ENCODE peak calls at places on chromosome 19, in eight cellular contexts. V is stimulated activated CD8-positive, alpha-beta memory T cell treated with anti-CD3 and anti-CD28 coated beads, Interleukin-4, amount 100 ng/mL, for 4 hours; I is left ventricle myocardium inferior; Q is RWPE1; T is HT1080; Z is adipocyte; S is stimulated activated naive CD8-positive, alpha-beta T cell treated with anti-CD3 and anti-CD28 coated beads, Interleukin-15, Interleukin-2, amounts not matched to agents 100 U/mL and 50 U/mL, for 24 hours; H is GM20000. K is an unnamed sample.

GRCh38 chr19:35292986-35293732 is 1.2 kb downstream of the MAG start:
- DNase-seq in V (no peak), I (no peak), Q (no peak), T (no peak), Z (no peak), S (no peak), H (no peak), K (no peak)

GRCh38 chr19:6737284-6737872 is at the start of gene GPR108:
- DNase-seq in V (peak), I (peak), Q (peak), T (peak), Z (peak), S (peak), H (peak), K (peak)

GRCh38 chr19:11142528-11143171 is 12.9 kb downstream of the SPC24 start:
- DNase-seq in V (no peak), I (peak), Q (peak), T (peak), Z (peak), S (no peak), H (no peak), K (no peak)

GRCh38 chr19:49581007-49581508 is at the start of gene PRRG2:
- DNase-seq in V (no peak), I (no peak), Q (no peak), T (no peak), Z (no peak), S (no peak), H (no peak), K (no peak)

GRCh38 chr19:30263719-30264440 is 108.3 kb upstream of the ZNF536 start:
- DNase-seq in V (no peak), I (no peak), Q (no peak), T (no peak), Z (no peak), S (no peak), H (no peak), K (no peak)

GRCh38 chr19:28556371-28556770 is 656.6 kb downstream of the UQCRFS1 start:
- DNase-seq in V (no peak), I (no peak), Q (no peak), T (no peak), Z (no peak), S (no peak), H (no peak), K (no peak)

GRCh38 chr19:12792048-12792852 is 964 bp downstream of the JUNB start:
- DNase-seq in V (peak), I (peak), Q (no peak), T (peak), Z (peak), S (peak), H (peak), K (peak)

GRCh38 chr19:49832556-49832955 is 14.5 kb downstream of the MED25 start:
- DNase-seq in V (no peak), I (no peak), Q (no peak), T (peak), Z (no peak), S (no peak), H (no peak), K (no peak)

GRCh38 chr19:33720155-33720493 is 76.5 kb upstream of the KCTD15 start:
- DNase-seq in V (no peak), I (no peak), Q (no peak), T (no peak), Z (no peak), S (no peak), H (no peak), K (no peak)

GRCh38 chr19:33234092-33234491 is 8.4 kb upstream of the SLC7A10 start:
- DNase-seq in V (no peak), I (no peak), Q (no peak), T (no peak), Z (no peak), S (no peak), H (no peak), K (no peak)

GRCh38 chr19:6516018-6516658 is 14.0 kb upstream of the TUBB4A start:
- DNase-seq in V (peak), I (peak), Q (peak), T (peak), Z (peak), S (peak), H (peak), K (peak)

GRCh38 chr19:3272952-3273351 is 48.5 kb downstream of the CELF5 start:
- DNase-seq in V (no peak), I (no peak), Q (no peak), T (no peak), Z (no peak), S (no peak), H (no peak), K (no peak)

GRCh38 chr19:34686455-34686854 is 9.0 kb downstream of the ZNF302 start:
- DNase-seq in V (no peak), I (no peak), Q (no peak), T (no peak), Z (no peak), S (no peak), H (no peak), K (no peak)

GRCh38 chr19:30421571-30421970 is 49.4 kb downstream of the ZNF536 start:
- DNase-seq in V (no peak), I (no peak), Q (no peak), T (no peak), Z (no peak), S (no peak), H (no peak), K (no peak)

GRCh38 chr19:1261512-1261862 is 7.6 kb upstream of the CIRBP start:
- DNase-seq in V (no peak), I (no peak), Q (no peak), T (peak), Z (peak), S (peak), H (no peak), K (peak)

GRCh38 chr19:29967623-29968022 is 25.6 kb downstream of the URI1 start:
- DNase-seq in V (no peak), I (no peak), Q (no peak), T (no peak), Z (peak), S (no peak), H (no peak), K (no peak)

GRCh38 chr19:2731181-2732117 is 8.4 kb downstream of the SLC39A3 start:
- DNase-seq in V (no peak), I (no peak), Q (no peak), T (no peak), Z (no peak), S (no peak), H (no peak), K (peak)

GRCh38 chr19:3969435-3970312 is 1.2 kb downstream of the DAPK3 start:
- DNase-seq in V (no peak), I (no peak), Q (peak), T (peak), Z (peak), S (no peak), H (no peak), K (no peak)

GRCh38 chr19:1851581-1852293 is 3.5 kb upstream of the REXO1 start:
- DNase-seq in V (peak), I (no peak), Q (no peak), T (no peak), Z (no peak), S (peak), H (peak), K (no peak)

GRCh38 chr19:30696514-30696913 is 324.3 kb downstream of the ZNF536 start:
- DNase-seq in V (no peak), I (no peak), Q (no peak), T (peak), Z (no peak), S (peak), H (no peak), K (peak)

GRCh38 chr19:13040232-13040915 is 45.1 kb downstream of the NFIX start:
- DNase-seq in V (no peak), I (no peak), Q (no peak), T (no peak), Z (no peak), S (no peak), H (no peak), K (no peak)

GRCh38 chr19:459724-460511 is 915 bp downstream of the SHC2 start:
- DNase-seq in V (no peak), I (peak), Q (peak), T (no peak), Z (peak), S (peak), H (peak), K (no peak)

GRCh38 chr19:35642312-35642711 is 767 bp downstream of the ETV2 start:
- DNase-seq in V (no peak), I (no peak), Q (no peak), T (no peak), Z (no peak), S (no peak), H (no peak), K (no peak)

GRCh38 chr19:52889076-52889475 is 8.4 kb downstream of the ZNF320 start:
- DNase-seq in V (no peak), I (no peak), Q (no peak), T (no peak), Z (no peak), S (no peak), H (no peak), K (no peak)